ENCODE peak calls at places on chromosome 10, in four cellular contexts. V is HepG2, X is GM12878, C is K562. H is an unnamed sample.

GRCh38 chr10:130336612-130337304 is 200.6 kb downstream of the GLRX3 start:
- DNase-seq in V (no peak), X (no peak), C (no peak), H (peak)

GRCh38 chr10:70575874-70576802 is 26.4 kb downstream of the PRF1 start:
- DNase-seq in V (peak), X (peak), C (peak), H (no peak)

GRCh38 chr10:114920459-114920858 is 17.5 kb upstream of the TRUB1 start:
- DNase-seq in V (no peak), X (no peak), C (no peak), H (no peak)

GRCh38 chr10:103062854-103063642 is 130.0 kb downstream of the NT5C2 start:
- DNase-seq in V (no peak), X (no peak), C (no peak), H (no peak)

GRCh38 chr10:104334561-104334960 is 3.7 kb downstream of the ITPRIP start:
- DNase-seq in V (no peak), X (no peak), C (no peak), H (no peak)

GRCh38 chr10:22704348-22705341 is 9.7 kb downstream of the PIP4K2A start:
- DNase-seq in V (no peak), X (no peak), C (no peak), H (no peak)

GRCh38 chr10:110373059-110373458 is 68.3 kb upstream of the SMNDC1 start:
- DNase-seq in V (no peak), X (no peak), C (no peak), H (no peak)

GRCh38 chr10:73332379-73332778 is 26.3 kb downstream of the CFAP70 start:
- DNase-seq in V (no peak), X (no peak), C (no peak), H (no peak)

GRCh38 chr10:16652154-16652553 is 130.5 kb upstream of the C1QL3 start:
- DNase-seq in V (no peak), X (no peak), C (no peak), H (no peak)

GRCh38 chr10:29105516-29106215 is 183.2 kb upstream of the LYZL1 start:
- DNase-seq in V (peak), X (no peak), C (no peak), H (no peak)

GRCh38 chr10:91006752-91007346 is 86.0 kb upstream of the ANKRD1 start:
- DNase-seq in V (no peak), X (peak), C (no peak), H (no peak)

GRCh38 chr10:35304649-35305048 is 31.7 kb upstream of the CCNY start:
- DNase-seq in V (no peak), X (no peak), C (no peak), H (no peak)

GRCh38 chr10:129958118-129958685 is 5.9 kb downstream of the EBF3 start:
- DNase-seq in V (no peak), X (no peak), C (no peak), H (no peak)

GRCh38 chr10:131980757-131981428 is 830 bp downstream of the BNIP3 start:
- DNase-seq in V (peak), X (no peak), C (no peak), H (no peak)

GRCh38 chr10:52782554-52782953 is 10.0 kb upstream of the MBL2 start:
- DNase-seq in V (no peak), X (no peak), C (no peak), H (no peak)

GRCh38 chr10:52783726-52784125 is 11.1 kb upstream of the MBL2 start:
- DNase-seq in V (no peak), X (no peak), C (no peak), H (no peak)

GRCh38 chr10:52778511-52779392 is 6.2 kb upstream of the MBL2 start:
- DNase-seq in V (peak), X (no peak), C (no peak), H (no peak)

GRCh38 chr10:52779541-52780390 is 7.2 kb upstream of the MBL2 start:
- DNase-seq in V (peak), X (no peak), C (peak), H (peak)

GRCh38 chr10:52780391-52781155 is 8.0 kb upstream of the MBL2 start:
- DNase-seq in V (no peak), X (no peak), C (no peak), H (no peak)
- TF ChIP-seq BHLHE40 in V (no peak), X (no peak), C (no peak), H (no peak)

DNA sequence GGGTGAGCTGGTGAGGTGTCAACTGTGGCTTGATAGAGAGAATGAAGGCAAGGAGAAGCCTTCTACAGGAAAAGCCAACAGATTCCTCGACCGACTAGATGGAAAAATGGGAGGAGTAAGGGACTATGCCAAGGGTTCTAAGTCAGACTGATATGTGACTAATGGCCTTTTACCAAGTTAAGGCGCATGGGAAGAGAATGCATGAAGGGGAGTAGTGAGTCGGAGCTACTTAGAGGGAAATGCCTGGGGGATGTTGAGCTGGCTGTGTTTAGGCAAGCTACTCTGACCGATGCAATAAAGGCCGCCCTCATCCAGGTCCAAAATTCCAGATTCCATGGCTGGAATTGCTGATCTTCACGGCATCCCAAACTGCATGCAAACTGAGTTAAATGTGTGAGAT is 48.2 kb downstream of the APBB1IP start:
- DNase-seq in V (no peak), X (no peak), C (no peak), H (no peak)
- TF ChIP-seq FOXM1 in V (no peak), X (no peak), C (no peak), H (no peak)

GRCh38 chr10:88386878-88387773 is 196.0 kb downstream of the RNLS start:
- DNase-seq in V (peak), X (peak), C (no peak), H (peak)
- TF ChIP-seq TARDBP in V (no peak), X (no peak), C (no peak), H (no peak)

DNA sequence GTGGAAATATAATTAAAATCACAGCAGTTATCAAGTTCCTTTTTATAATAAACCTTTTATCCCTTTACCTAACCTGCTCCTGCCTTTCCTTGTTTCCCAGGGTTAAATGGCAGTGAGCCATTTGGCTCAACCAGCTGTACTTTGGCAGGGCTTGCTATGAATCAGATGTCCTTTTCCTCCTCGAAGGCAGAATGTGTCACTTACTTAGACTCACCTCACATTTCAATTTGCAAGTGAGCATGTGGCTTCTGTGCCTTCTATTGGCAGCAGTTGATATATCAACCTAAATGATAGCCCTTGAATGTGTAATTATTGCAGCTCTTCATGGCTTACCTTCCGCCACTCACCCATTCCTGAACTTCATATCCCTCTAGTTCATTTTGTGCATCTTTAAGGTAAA is 301.7 kb downstream of the CSTF2T start:
- DNase-seq in V (no peak), X (no peak), C (no peak), H (no peak)
- TF ChIP-seq BHLHE40 in V (no peak), X (no peak), C (no peak), H (no peak)

DNA sequence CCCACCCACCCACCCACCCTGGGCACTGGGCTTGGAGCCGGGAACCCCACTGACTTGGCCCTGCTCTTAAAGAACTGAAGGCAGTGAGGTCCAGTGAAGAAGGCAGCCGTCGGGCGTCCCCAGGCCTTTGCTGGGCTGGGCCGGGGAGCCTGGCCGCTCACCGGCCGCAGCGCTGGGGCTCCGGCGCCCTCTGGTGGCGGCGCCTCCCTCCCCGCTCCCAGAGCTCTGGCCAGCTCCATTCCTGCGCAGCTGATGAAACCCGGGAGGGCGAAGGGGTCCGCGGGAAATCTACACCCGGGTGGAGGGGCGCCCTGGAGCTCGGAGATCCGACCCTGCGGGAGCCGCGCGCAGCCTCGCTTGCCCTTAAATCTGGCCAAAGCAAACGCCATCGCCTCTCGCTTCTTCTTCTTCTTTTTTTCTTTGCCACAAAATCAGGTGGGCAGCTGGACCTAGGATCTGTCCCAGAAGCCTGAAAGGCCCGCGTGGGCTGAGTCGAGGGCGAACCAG is 1.7 kb upstream of the CXCL12 start:
- DNase-seq in V (peak), X (no peak), C (peak), H (peak)
- TF ChIP-seq FOXM1 in V (no peak), X (no peak), C (no peak), H (no peak)